ENCODE peak calls at places on chromosomes 4 and X, in four cellular contexts. X is MM.1S, B is PC-3, S is SK-N-SH. Q is an unnamed sample. For H3K9me2 and H3F3A, the result is how much of the 10 kb centered on the place peaks cover.

GRCh38 chrX:130247996-130248395 is 20.7 kb downstream of the ZNF280C start:
- DNase-seq in X (no peak), B (no peak), S (no peak), Q (no peak)

GRCh38 chr4:182807841-182808548 is 109.2 kb downstream of the DCTD start:
- DNase-seq in X (no peak), B (no peak), S (no peak), Q (no peak)

GRCh38 chrX:41956027-41956426 is 32.7 kb upstream of the CASK start:
- DNase-seq in X (no peak), B (no peak), S (no peak), Q (peak)

GRCh38 chrX:104112326-104112951 is at the start of gene ZCCHC18:
- DNase-seq in X (peak), B (peak), S (peak), Q (peak)

GRCh38 chrX:3244203-3244743 is 102.2 kb downstream of the MXRA5 start:
- DNase-seq in X (no peak), B (no peak), S (no peak), Q (peak)

GRCh38 chr4:164169591-164169990 is 584.3 kb upstream of the SMIM31 start:
- DNase-seq in X (no peak), B (peak), S (no peak), Q (no peak)

GRCh38 chr4:48343531-48343930 is 2.2 kb downstream of the SLAIN2 start:
- DNase-seq in X (no peak), B (peak), S (no peak), Q (peak)

GRCh38 chr4:121370729-121371325 is 10.0 kb downstream of the QRFPR start:
- DNase-seq in X (peak), B (peak), S (peak), Q (peak)

GRCh38 chrX:120604359-120604782 is 470 bp downstream of the MCTS1 start:
- DNase-seq in X (peak), B (peak), S (peak), Q (peak)

GRCh38 chr4:76639292-76639691 is 204.3 kb downstream of the SHROOM3 start:
- DNase-seq in X (no peak), B (peak), S (no peak), Q (peak)

GRCh38 chr4:132934901-132935300 is 214.2 kb upstream of the PCDH10 start:
- DNase-seq in X (no peak), B (no peak), S (no peak), Q (no peak)

GRCh38 chrX:55489315-55490009 is at the start of gene USP51:
- DNase-seq in X (no peak), B (no peak), S (peak), Q (peak)

GRCh38 chr4:53478671-53479456 is 101.4 kb downstream of the FIP1L1 start:
- DNase-seq in X (no peak), B (peak), S (no peak), Q (peak)

GRCh38 chr4:142913461-142914030 is 67.4 kb upstream of the INPP4B start:
- DNase-seq in X (no peak), B (no peak), S (no peak), Q (peak)

GRCh38 chrX:19799319-19800182 is 87.8 kb downstream of the SH3KBP1 start:
- DNase-seq in X (no peak), B (no peak), S (no peak), Q (peak)

GRCh38 chr4:17619416-17620105 is 5.1 kb downstream of the MED28 start:
- DNase-seq in X (no peak), B (peak), S (no peak), Q (peak)

DNA sequence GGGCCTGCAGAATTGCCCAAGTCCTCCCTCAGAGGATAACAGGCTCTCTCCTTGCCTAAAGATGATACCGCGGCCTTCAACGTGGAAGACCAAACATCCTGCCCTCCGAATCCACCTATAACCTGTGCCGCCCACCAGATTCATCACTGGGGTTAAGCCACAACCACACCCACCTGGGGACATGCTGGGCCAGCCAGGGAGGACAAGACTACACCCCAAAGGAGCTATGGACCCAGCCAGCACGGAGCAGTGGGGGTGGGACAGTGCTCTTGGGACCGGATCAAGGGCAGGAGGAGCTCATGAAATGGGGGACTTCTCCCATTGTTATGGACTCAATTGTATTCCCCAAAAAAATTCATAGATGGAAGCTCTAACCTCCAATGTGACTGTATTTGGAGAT is 6.8 kb upstream of the MAN2B2 start:
- DNase-seq in X (no peak), B (no peak), S (no peak), Q (no peak)
- H3K9me2 ChIP-seq in X (under half), B (under half), S (under half), Q (under half)

DNA sequence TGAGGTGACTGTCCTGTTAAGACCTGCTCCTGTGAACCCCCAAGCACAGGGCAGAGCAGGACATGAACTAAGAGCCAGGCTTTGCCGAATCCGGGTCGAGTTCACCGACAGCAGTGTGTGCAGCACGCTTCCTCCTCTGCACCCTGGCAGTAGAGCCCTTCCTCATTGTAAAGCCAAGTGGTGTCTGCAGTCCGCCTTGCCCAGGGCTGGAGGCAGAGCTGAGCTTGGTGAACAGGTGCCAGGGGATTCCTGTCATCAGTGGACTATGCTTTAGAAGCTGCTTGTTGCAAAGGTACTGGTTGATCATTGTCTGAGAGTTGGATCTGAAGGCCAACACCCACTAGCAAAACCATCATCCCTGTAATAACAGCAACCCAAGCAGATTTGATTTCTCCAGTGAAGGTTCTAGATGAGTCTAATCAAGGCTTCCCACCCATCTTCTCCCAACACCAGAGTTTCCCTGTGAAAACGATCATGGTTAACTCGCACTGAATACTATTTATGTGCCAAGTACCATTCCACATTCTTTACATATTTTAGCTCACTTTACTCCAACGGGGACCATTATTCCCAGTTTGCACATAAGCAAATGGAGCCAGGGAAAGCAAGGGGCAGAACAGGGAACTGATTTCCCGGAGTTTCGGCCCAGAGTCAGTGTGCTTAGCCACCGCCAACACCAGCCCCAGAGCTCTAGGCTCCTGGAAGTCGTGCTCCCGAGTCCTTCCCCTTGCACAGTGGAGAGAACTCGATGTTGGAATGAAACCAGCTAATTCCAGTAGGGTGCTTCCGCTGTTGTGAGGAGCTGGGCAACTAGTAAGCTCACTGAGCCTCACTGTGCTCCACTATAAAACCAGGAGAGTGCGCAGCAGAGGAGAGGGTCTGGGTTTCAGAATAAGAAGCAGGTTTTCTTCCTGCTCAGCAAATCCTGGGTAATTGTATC is 1.4 kb upstream of the SLC34A2 start:
- DNase-seq in X (no peak), B (no peak), S (no peak), Q (no peak)
- H3F3A ChIP-seq in X (under half), B (under half), S (under half), Q (under half)

GRCh38 chrX:45757272-45757671 is 556.6 kb upstream of the DIPK2B start:
- DNase-seq in X (no peak), B (no peak), S (no peak), Q (peak)

GRCh38 chrX:45758738-45759397 is 558.2 kb upstream of the DIPK2B start:
- DNase-seq in X (peak), B (peak), S (no peak), Q (peak)

GRCh38 chrX:45756562-45756961 is 555.9 kb upstream of the DIPK2B start:
- DNase-seq in X (no peak), B (peak), S (no peak), Q (no peak)

GRCh38 chrX:45758319-45758718 is 557.6 kb upstream of the DIPK2B start:
- DNase-seq in X (peak), B (peak), S (no peak), Q (peak)

DNA sequence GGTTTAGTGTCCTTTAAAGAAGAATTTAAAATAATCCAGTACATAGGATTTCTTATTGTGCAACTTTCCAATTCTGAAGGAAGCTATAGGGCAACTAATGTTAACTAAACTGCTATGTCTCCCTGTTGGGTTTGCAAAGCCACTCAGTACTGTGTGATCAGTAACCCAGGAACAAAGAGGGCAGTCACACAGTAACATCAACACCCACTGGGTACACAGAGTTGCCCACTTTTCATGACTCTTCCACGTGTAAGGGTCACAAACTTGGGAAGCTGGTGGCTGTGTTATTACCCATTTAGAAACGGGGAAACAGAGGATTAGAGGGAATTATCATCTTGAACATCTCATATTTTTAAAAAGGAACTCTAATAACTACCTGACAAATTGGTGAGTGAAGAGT is 555.0 kb upstream of the DIPK2B start:
- DNase-seq in X (no peak), B (no peak), S (no peak), Q (no peak)
- H3K9ac ChIP-seq in X (no peak), B (peak), S (peak), Q (peak)

GRCh38 chr4:113750315-113750714 is 11.2 kb downstream of the CAMK2D start:
- DNase-seq in X (no peak), B (no peak), S (no peak), Q (no peak)

GRCh38 chr4:113750734-113751133 is 10.8 kb downstream of the CAMK2D start:
- DNase-seq in X (no peak), B (no peak), S (no peak), Q (no peak)

GRCh38 chr4:113745724-113746123 is 15.8 kb downstream of the CAMK2D start:
- DNase-seq in X (no peak), B (no peak), S (no peak), Q (no peak)

GRCh38 chr4:113749178-113749577 is 12.4 kb downstream of the CAMK2D start:
- DNase-seq in X (no peak), B (no peak), S (no peak), Q (no peak)

DNA sequence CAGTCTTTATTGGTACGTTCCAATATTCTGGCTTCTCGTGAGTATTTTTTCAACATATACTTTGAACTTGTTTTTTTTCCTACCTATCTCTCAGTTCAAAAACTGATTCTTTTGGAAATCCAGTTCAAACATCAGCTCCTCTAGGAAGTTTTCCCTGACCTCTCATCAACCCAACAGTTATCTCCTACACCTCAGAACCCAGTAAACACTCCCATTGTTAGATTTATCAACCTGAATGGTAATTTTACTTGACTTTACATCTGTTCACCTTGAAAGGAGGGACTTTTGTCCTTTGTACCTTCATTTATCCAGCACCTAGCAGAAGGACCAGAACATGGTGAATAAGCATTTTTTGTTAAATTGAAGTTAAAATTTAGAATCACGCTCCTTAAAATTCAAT is 13.6 kb downstream of the CAMK2D start:
- DNase-seq in X (no peak), B (no peak), S (no peak), Q (no peak)
- H3K9me2 ChIP-seq in X (under half), B (under half), S (under half), Q (under half)

GRCh38 chr4:1964443-1964842 is 44.3 kb downstream of the NELFA start:
- DNase-seq in X (no peak), B (no peak), S (no peak), Q (no peak)

GRCh38 chr4:1968667-1969295 is 40.0 kb downstream of the NELFA start:
- DNase-seq in X (no peak), B (no peak), S (no peak), Q (no peak)

GRCh38 chr4:1969928-1970723 is 38.6 kb downstream of the NELFA start:
- DNase-seq in X (no peak), B (no peak), S (no peak), Q (no peak)

GRCh38 chr4:1964971-1965370 is 43.8 kb downstream of the NELFA start:
- DNase-seq in X (no peak), B (no peak), S (no peak), Q (no peak)

DNA sequence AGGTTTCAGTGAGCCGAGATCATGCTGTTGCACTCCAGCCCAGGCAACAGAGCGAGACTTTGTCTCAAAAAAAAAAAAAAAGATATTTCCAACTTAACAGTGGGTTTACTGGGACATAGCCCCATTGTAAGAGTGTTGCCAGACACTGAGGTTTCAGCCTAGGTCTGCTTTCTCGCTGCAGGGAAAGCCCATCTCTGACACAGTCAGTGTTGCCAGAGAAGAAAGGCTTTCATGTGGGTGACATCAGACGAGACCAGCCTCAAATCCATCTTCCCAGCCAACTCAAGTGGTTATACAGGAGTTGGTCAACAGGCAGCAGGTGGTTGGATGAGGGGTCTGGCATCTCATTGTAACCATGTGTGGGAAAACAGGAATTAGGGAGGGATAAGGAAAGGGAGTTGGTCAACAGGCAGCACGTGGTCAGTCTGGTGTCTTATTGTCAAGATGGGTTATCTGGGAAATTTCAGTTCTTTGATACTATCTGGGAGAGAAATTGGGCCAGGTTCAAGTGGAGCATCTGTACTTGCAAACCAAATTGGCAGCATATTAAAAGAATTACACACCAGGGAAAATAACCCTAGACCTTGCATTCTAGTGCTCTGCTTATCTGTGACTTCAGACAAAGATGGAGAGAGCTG is 41.1 kb downstream of the NELFA start:
- DNase-seq in X (no peak), B (no peak), S (peak), Q (no peak)
- H3F3A ChIP-seq in X (under half), B (under half), S (under half), Q (under half)

DNA sequence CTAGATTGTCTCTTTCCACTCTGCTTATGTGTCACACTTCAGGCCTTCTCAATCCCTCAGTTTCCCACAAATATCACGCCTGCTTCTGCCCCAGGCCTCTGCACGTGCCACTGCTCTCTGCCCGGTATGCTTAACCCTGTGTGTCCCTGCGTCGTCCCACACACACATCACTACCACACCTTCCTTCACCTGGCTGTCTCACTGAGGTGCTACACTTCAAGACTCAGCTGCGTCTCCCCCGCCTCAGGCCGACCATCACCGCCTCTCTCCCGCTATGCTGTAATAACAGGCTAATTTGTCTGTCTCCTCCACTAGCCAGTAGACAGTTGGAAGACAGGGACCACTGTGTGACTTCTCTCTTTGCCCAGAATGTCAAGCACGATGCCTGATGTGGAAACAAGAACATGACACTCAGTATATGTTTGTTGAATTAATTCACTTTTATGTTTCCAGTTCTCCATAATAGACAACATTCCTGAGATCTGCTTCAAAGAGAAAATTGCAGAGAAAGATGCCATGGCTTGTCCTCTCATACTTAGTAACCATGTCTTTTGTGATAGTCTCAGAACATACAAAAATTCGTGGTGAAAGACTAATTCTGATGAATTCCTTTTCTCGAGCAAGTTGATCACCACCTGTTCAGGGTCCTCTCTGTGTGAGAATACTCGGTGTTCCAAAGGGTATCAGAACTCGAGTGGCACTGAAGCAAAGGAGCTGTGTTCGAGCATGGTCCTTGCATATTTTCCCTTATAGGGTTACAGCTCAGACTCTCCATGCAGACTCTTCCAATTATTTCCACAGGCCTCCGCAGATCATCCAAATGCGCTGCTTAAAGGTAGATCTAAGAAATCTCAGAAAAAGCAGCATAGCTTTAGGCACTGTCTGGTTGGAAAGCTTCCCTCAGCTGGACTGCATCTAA is 54.2 kb downstream of the AFAP1 start:
- DNase-seq in X (no peak), B (no peak), S (no peak), Q (no peak)
- H3K9ac ChIP-seq in X (no peak), B (no peak), S (no peak), Q (peak)

GRCh38 chrX:86964321-86964720 is 553.3 kb upstream of the KLHL4 start:
- DNase-seq in X (no peak), B (no peak), S (no peak), Q (no peak)
- H3K9me2 ChIP-seq in X (under half), B (under half), S (under half), Q (under half)

Q was measured in GM23248.